ENCODE peak calls at places on chromosome 4, in eight cellular contexts. D is IMR-90, J is fibroblast of the aortic adventitia, C is A549, P is pancreas, H is lower lobe of right lung, E is AG10803, W is right lobe of liver. S is an unnamed sample.

GRCh38 chr4:158208931-158209640 is 1.2 kb upstream of the TMEM144 start:
- DNase-seq in J (peak), P (no peak), H (no peak), C (no peak), W (no peak), D (no peak), E (no peak), S (peak)

GRCh38 chr4:182968917-182969650 is 51.9 kb upstream of the DCTD start:
- DNase-seq in E (no peak), W (no peak), H (no peak), C (no peak), P (no peak), D (no peak), J (no peak), S (no peak)

GRCh38 chr4:156660470-156660869 is 311.1 kb downstream of the PDGFC start:
- DNase-seq in J (no peak), C (no peak), H (no peak), W (no peak), P (no peak), E (no peak), D (no peak), S (no peak)

GRCh38 chr4:122914292-122914904 is 8.0 kb downstream of the NUDT6 start:
- DNase-seq in C (peak), E (no peak), D (peak), J (peak), P (no peak), H (no peak), W (no peak), S (peak)

GRCh38 chr4:99763635-99764101 is 53.0 kb upstream of the DAPP1 start:
- DNase-seq in E (peak), J (peak), P (no peak), C (peak), W (no peak), H (no peak), D (peak), S (peak)

GRCh38 chr4:57055873-57056272 is 54.3 kb downstream of the IGFBP7 start:
- DNase-seq in J (peak), P (no peak), H (no peak), W (no peak), C (no peak), E (no peak), D (no peak), S (no peak)

GRCh38 chr4:107691378-107691777 is 28.7 kb downstream of the PAPSS1 start:
- DNase-seq in J (peak), W (no peak), D (no peak), E (no peak), P (no peak), H (no peak), C (no peak), S (no peak)

GRCh38 chr4:108004646-108005045 is 15.0 kb downstream of the HADH start:
- DNase-seq in D (no peak), H (no peak), P (no peak), E (no peak), J (no peak), C (no peak), W (no peak), S (no peak)

GRCh38 chr4:155952546-155952945 is 1.1 kb downstream of the CTSO start:
- DNase-seq in D (peak), H (no peak), C (no peak), J (peak), E (peak), P (no peak), W (no peak), S (peak)

GRCh38 chr4:5968246-5968645 is 50.0 kb downstream of the C4orf50 start:
- DNase-seq in C (no peak), W (no peak), E (no peak), P (no peak), H (no peak), J (no peak), D (no peak), S (no peak)

GRCh38 chr4:5969777-5970176 is 48.5 kb downstream of the C4orf50 start:
- DNase-seq in J (no peak), C (no peak), H (no peak), D (no peak), W (no peak), E (no peak), P (no peak), S (no peak)

GRCh38 chr4:5969336-5969735 is 48.9 kb downstream of the C4orf50 start:
- DNase-seq in D (no peak), E (no peak), C (no peak), J (no peak), H (no peak), P (no peak), W (no peak), S (no peak)

GRCh38 chr4:5965225-5965624 is 53.0 kb downstream of the C4orf50 start:
- DNase-seq in P (no peak), H (no peak), C (no peak), W (no peak), D (no peak), J (no peak), E (no peak), S (no peak)

DNA sequence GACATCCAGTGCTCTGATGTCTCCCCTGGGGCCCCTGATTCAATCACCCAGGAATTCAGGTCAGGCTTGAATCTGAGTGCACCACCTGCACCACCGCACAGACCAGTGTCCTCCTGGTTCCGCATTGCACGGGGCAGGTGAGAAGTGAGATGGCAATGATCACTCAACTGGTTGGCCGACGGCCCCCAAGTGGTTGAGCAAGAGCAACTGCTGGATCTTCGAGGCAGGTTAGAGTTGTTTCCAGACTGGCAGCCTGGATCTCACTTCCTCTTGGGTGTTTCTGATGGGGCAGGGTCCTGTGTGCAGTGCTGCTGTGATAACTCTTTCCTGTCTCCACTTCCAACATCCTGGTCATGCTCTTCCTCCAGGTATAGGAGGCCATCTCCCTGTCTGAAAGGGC is 50.4 kb downstream of the C4orf50 start:
- DNase-seq in D (no peak), J (no peak), P (no peak), E (no peak), W (no peak), H (no peak), C (no peak), S (no peak)
- TF ChIP-seq CTCF in D (no peak), J (no peak), P (no peak), E (no peak), W (no peak), H (no peak), C (no peak), S (no peak)

GRCh38 chr4:39046243-39046642 is 14.0 kb upstream of the TMEM156 start:
- DNase-seq in P (no peak), J (peak), W (no peak), C (peak), H (peak), D (peak), E (no peak), S (peak)
- H3K4me3 ChIP-seq in P (no peak), J (peak), W (peak), C (peak), H (peak), D (peak), E (peak), S (peak)

GRCh38 chr4:112650332-112650731 is 13.4 kb downstream of the LARP7 start:
- DNase-seq in D (no peak), P (no peak), J (no peak), C (no peak), H (no peak), W (no peak), E (no peak), S (no peak)

GRCh38 chr4:112646632-112647537 is 9.9 kb downstream of the LARP7 start:
- DNase-seq in P (no peak), H (no peak), D (no peak), J (no peak), C (no peak), E (no peak), W (no peak), S (no peak)

GRCh38 chr4:112648263-112649054 is 11.5 kb downstream of the LARP7 start:
- DNase-seq in W (no peak), D (peak), J (peak), P (no peak), C (no peak), H (no peak), E (no peak), S (no peak)

GRCh38 chr4:112647785-112648184 is 10.8 kb downstream of the LARP7 start:
- DNase-seq in C (no peak), J (peak), D (no peak), H (no peak), W (no peak), E (no peak), P (no peak), S (no peak)

GRCh38 chr4:112649055-112649408 is 12.1 kb downstream of the LARP7 start:
- DNase-seq in E (no peak), H (no peak), C (no peak), P (no peak), D (no peak), W (no peak), J (no peak), S (no peak)
- TF ChIP-seq CTCF in E (no peak), H (no peak), C (no peak), P (no peak), D (no peak), W (no peak), J (no peak), S (no peak)

GRCh38 chr4:2402941-2403340 is 15.5 kb downstream of the ZFYVE28 start:
- DNase-seq in C (no peak), W (no peak), D (no peak), H (no peak), J (no peak), E (no peak), P (no peak), S (no peak)
- H3K4me3 ChIP-seq in C (no peak), W (no peak), D (no peak), H (no peak), J (no peak), E (no peak), P (no peak), S (no peak)

GRCh38 chr4:54315561-54315960 is 86.5 kb downstream of the PDGFRA start:
- DNase-seq in E (no peak), P (no peak), J (no peak), D (no peak), W (no peak), C (no peak), H (no peak), S (no peak)

GRCh38 chr4:54316139-54316538 is 87.0 kb downstream of the PDGFRA start:
- DNase-seq in J (no peak), E (no peak), D (no peak), P (no peak), C (no peak), W (no peak), H (no peak), S (no peak)

GRCh38 chr4:54320826-54321320 is 91.8 kb downstream of the PDGFRA start:
- DNase-seq in W (no peak), D (no peak), J (no peak), E (no peak), P (no peak), C (no peak), H (no peak), S (no peak)

GRCh38 chr4:54317690-54318089 is 88.6 kb downstream of the PDGFRA start:
- DNase-seq in D (no peak), E (no peak), C (no peak), H (no peak), J (no peak), W (no peak), P (no peak), S (no peak)

DNA sequence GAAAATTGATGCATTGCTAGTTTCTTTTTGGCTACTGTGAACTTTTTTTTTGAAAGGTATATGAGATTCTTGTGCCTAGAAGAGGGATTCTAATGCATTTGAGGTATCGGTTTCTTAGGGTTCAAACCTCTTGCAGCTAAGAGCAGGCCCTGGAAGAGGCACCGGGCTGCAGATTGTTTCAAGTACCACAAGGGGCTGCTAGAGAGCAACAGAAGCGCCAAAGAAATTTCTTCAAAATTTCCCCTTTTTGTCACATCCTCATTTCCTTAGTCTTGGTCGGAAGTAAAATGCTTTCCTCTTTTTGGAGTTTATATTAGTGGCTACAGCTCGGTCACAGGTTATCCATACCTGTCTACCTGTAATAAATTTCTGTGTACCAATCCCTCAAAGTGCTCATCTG is 89.8 kb downstream of the PDGFRA start:
- DNase-seq in H (no peak), J (peak), E (peak), W (no peak), D (peak), P (no peak), C (peak), S (peak)
- TF ChIP-seq CTCF in H (peak), J (peak), E (peak), W (peak), D (peak), P (peak), C (peak), S (peak)

DNA sequence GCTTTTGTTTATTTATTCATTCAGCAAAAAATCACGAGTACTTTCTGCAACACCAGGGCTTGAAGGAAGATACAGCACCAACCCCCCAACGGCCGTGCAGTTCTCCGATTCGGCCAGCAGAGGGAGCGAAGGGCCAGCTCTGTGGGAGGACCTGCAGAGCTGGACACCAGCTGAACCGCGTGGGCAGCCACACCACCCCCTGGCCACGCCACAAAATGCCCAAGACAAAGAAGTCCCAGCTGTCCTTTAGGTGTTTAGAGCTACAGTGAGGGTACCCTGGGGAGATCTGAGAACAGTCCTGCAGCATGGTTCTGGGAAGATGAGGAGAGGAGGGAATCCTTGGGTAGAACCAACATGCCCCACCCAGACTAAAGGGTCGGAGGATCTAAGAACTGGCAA is 83.1 kb downstream of the RELL1 start:
- DNase-seq in H (peak), C (peak), P (peak), E (peak), J (peak), W (peak), D (peak), S (peak)
- H3K4me3 ChIP-seq in H (no peak), C (no peak), P (no peak), E (no peak), J (no peak), W (no peak), D (no peak), S (no peak)

DNA sequence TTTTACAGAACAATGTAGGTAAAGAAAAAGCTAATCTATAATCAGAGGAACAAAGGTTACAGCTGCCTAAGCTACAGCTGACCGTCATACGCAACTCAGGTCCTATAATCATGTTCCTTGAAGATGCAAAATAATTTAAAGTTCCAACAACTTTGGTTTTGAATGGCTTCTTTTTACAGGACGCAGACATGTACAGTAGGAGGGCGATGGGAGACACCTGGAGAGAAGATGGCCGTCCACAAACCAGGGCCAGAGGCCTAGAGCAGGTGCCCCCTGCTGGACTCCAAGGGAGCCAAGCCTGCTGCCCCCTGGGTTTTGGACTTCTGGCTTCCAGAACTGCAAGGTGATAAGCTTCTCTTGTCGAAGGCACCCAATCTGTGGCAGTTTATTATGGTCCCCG is 10.6 kb downstream of the HGFAC start:
- DNase-seq in E (no peak), C (peak), D (no peak), W (no peak), H (no peak), J (no peak), P (no peak), S (peak)
- TF ChIP-seq CTCF in E (peak), C (no peak), D (peak), W (peak), H (peak), J (peak), P (peak), S (peak)